ENCODE peak calls at places on chromosome 1, in ten cellular contexts. M is epithelial cell of esophagus, N is SK-N-SH, P is GM23338, A is ovary, L is HCT116, U is HepG2, V is NB4, Y is foreskin fibroblast, J is astrocyte of the spinal cord. X is an unnamed sample.

GRCh38 chr1:154499446-154499845 is 2.6 kb upstream of the TDRD10 start:
- DNase-seq in M (no peak), N (no peak), P (no peak), A (no peak), L (no peak), U (no peak), V (no peak), Y (no peak), J (no peak), X (no peak)

GRCh38 chr1:69223156-69223555 is 344.6 kb upstream of the LRRC7 start:
- DNase-seq in M (no peak), N (no peak), P (no peak), A (no peak), L (no peak), U (no peak), V (no peak), Y (no peak), J (no peak), X (no peak)

GRCh38 chr1:61403863-61404615 is 320.9 kb downstream of the TM2D1 start:
- DNase-seq in M (peak; percentile 4), N (no peak), P (no peak), A (no peak), L (no peak), U (no peak), V (no peak), Y (no peak), J (peak; percentile 53), X (peak; percentile 70)

GRCh38 chr1:169797281-169797680 is 2.6 kb upstream of the METTL18 start:
- DNase-seq in M (no peak), N (no peak), P (no peak), A (no peak), L (no peak), U (no peak), V (no peak), Y (no peak), J (no peak), X (no peak)

GRCh38 chr1:114153621-114154145 is at the start of gene SYT6:
- DNase-seq in M (no peak), N (peak; percentile 60), P (peak; percentile 42), A (no peak), L (no peak), U (no peak), V (no peak), Y (no peak), J (no peak), X (no peak)

GRCh38 chr1:67749844-67750689 is 65.1 kb downstream of the GADD45A start:
- DNase-seq in M (peak; percentile 92), N (no peak), P (peak; percentile 46), A (peak; percentile 24), L (peak; percentile 59), U (no peak), V (no peak), Y (peak; percentile 69), J (peak; percentile 91), X (peak; percentile 89)

GRCh38 chr1:204197068-204197467 is 777 bp upstream of the KISS1 start:
- DNase-seq in M (no peak), N (no peak), P (no peak), A (no peak), L (no peak), U (no peak), V (no peak), Y (no peak), J (no peak), X (no peak)

GRCh38 chr1:229114781-229115417 is 156.0 kb upstream of the RAB4A start:
- DNase-seq in M (no peak), N (no peak), P (peak; percentile 68), A (peak; percentile 38), L (no peak), U (peak; percentile 18), V (no peak), Y (no peak), J (no peak), X (peak; percentile 23)

DNA sequence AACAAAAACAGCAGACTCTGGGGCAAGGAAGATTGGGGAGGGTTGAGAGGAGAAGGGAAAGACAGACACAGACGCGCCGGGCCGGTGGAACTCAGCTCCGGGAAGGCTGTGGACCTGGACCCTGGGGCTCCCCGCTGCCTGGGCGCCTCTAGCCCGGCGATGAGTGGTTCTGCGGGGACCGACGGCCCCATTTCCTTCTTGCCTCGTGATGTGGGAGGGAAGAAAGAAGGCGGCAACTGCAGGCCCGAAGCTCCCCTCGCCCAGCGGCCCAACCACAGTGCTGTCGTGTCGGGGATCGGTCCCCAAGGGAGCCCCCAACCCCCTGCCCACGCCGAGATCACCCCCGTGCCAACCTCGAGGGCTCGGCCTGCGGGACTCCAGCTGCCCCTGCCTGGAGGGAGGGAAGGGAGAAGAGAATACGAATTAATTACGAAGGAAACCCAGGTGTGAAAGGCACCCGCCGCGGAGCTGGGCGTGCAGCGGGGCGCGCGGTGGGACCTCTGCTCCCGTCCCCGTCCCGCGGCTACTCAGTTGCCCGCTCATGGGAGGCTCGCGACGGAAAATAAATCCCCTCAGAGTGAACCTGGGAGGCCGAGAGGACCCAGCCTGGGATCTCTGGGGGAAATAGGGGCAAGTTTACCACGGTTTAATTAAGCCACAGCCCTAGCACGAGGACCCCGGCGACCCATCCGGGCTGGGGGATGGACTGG is 7.4 kb downstream of the FOXD3 start:
- DNase-seq in M (no peak), N (peak; percentile 51), P (peak; percentile 40), A (no peak), L (no peak), U (no peak), V (no peak), Y (no peak), J (no peak), X (no peak)
- H3K4me3 ChIP-seq in M (no peak overlapping the region), N (no peak overlapping the region), P (peak overlapping the region; percentile 54), A (no peak overlapping the region), L (no peak overlapping the region), U (no peak overlapping the region), V (no peak overlapping the region), Y (no peak overlapping the region), J (no peak overlapping the region), X (no peak overlapping the region)

GRCh38 chr1:244049969-244050834 is 881 bp upstream of the ZBTB18 start:
- DNase-seq in M (no peak), N (no peak), P (peak; percentile 26), A (no peak), L (no peak), U (no peak), V (peak; percentile 48), Y (no peak), J (no peak), X (peak; percentile 8)

GRCh38 chr1:244053831-244054230 is 2.7 kb downstream of the ZBTB18 start:
- DNase-seq in M (no peak), N (no peak), P (no peak), A (no peak), L (no peak), U (no peak), V (no peak), Y (no peak), J (no peak), X (no peak)

GRCh38 chr1:244052728-244053312 is 1.7 kb downstream of the ZBTB18 start:
- DNase-seq in M (no peak), N (no peak), P (no peak), A (no peak), L (no peak), U (no peak), V (no peak), Y (no peak), J (no peak), X (no peak)

GRCh38 chr1:244050835-244051444 is at the start of gene ZBTB18:
- DNase-seq in M (no peak), N (peak; percentile 67), P (peak; percentile 52), A (no peak), L (no peak), U (no peak), V (peak; percentile 18), Y (peak; percentile 36), J (peak; percentile 82), X (peak; percentile 87)

GRCh38 chr1:244052011-244052727 is 1.1 kb downstream of the ZBTB18 start:
- DNase-seq in M (no peak), N (peak; percentile 73), P (no peak), A (no peak), L (no peak), U (no peak), V (peak; percentile 56), Y (no peak), J (no peak), X (peak; percentile 31)
- H3K4me3 ChIP-seq in M (no peak overlapping the region), N (peak overlapping the region; percentile 75), P (peak overlapping the region; percentile 87), A (no peak overlapping the region), L (no peak overlapping the region), U (no peak overlapping the region), V (no peak overlapping the region), Y (no peak overlapping the region), J (no peak overlapping the region), X (no peak overlapping the region)

GRCh38 chr1:184888505-184888904 is 85.8 kb downstream of the NIBAN1 start:
- DNase-seq in M (peak; percentile 53), N (no peak), P (no peak), A (no peak), L (peak; percentile 13), U (no peak), V (no peak), Y (peak; percentile 67), J (peak; percentile 71), X (peak; percentile 74)
- H3K4me3 ChIP-seq in M (no peak overlapping the region), N (no peak overlapping the region), P (no peak overlapping the region), A (no peak overlapping the region), L (no peak overlapping the region), U (no peak overlapping the region), V (no peak overlapping the region), Y (no peak overlapping the region), J (no peak overlapping the region), X (no peak overlapping the region)

GRCh38 chr1:242146640-242147039 is 147.7 kb upstream of the MAP1LC3C start:
- DNase-seq in M (no peak), N (no peak), P (peak; percentile 18), A (no peak), L (no peak), U (no peak), V (peak; percentile 79), Y (no peak), J (no peak), X (no peak)
- H3K4me3 ChIP-seq in M (no peak overlapping the region), N (no peak overlapping the region), P (no peak overlapping the region), A (no peak overlapping the region), L (no peak overlapping the region), U (no peak overlapping the region), V (peak overlapping the region; percentile 48), Y (no peak overlapping the region), J (peak overlapping the region; percentile 6), X (no peak overlapping the region)

DNA sequence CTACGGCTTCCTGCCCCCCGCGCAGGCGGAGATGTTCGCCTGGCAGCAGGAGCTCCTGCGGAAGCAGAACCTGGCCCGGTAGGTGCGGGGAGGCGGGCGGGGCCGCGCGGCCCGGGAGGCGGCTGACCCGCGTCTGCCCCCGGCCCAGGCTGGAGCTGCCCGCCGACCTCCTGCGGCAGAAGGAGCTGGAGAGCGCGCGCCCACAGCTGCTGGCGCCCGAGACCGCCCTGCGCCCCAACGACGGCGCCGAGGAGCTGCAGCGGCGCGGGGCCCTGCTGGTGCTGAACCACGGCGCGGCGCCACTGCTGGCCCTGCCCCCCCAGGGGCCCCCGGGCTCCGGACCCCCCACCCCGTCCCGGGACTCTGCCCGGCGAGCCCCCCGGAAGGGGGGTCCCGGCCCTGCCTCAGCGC is 16.6 kb downstream of the NOC2L start:
- DNase-seq in M (no peak), N (peak; percentile 74), P (peak; percentile 70), A (no peak), L (no peak), U (no peak), V (no peak), Y (no peak), J (peak; percentile 20), X (peak; percentile 62)
- H3K4me3 ChIP-seq in M (no peak overlapping the region), N (peak overlapping the region; percentile 38), P (peak overlapping the region; percentile 55), A (peak overlapping the region; percentile 21), L (peak overlapping the region; percentile 50), U (no peak overlapping the region), V (no peak overlapping the region), Y (peak overlapping the region; percentile 24), J (peak overlapping the region; percentile 39), X (peak overlapping the region; percentile 69)

X was measured in choroid plexus epithelial cell.